ENCODE peak calls at places on chromosomes 5 and 9, in five cellular contexts. W is GM23338, I is upper lobe of right lung, K is adrenal gland, J is right atrium auricular region. O is an unnamed sample.

GRCh38 chr5:32312194-32312681 is 501 bp downstream of the MTMR12 start:
- DNase-seq in W (peak), K (peak), J (peak), I (peak), O (peak)

GRCh38 chr9:133981958-133982681 is 10.0 kb downstream of the VAV2 start:
- DNase-seq in J (no peak), W (peak), I (peak), K (no peak), O (no peak)

GRCh38 chr9:91220021-91220420 is 141.7 kb downstream of the AUH start:
- DNase-seq in W (no peak), J (no peak), I (no peak), K (no peak), O (no peak)

GRCh38 chr9:35749515-35750255 is 598 bp downstream of the RGP1 start:
- DNase-seq in I (peak), J (no peak), W (peak), K (no peak), O (no peak)

GRCh38 chr5:14075937-14076336 is 67.2 kb upstream of the TRIO start:
- DNase-seq in I (no peak), W (no peak), K (no peak), J (no peak), O (no peak)

GRCh38 chr5:14685757-14686156 is 21.2 kb downstream of the OTULIN start:
- DNase-seq in I (no peak), K (peak), W (peak), J (no peak), O (no peak)

GRCh38 chr5:153896117-153896516 is 142.6 kb downstream of the FAM114A2 start:
- DNase-seq in K (no peak), J (no peak), I (no peak), W (no peak), O (no peak)

GRCh38 chr5:61964199-61964598 is 341.8 kb upstream of the KIF2A start:
- DNase-seq in I (no peak), W (no peak), K (no peak), J (no peak), O (no peak)

GRCh38 chr5:159902444-159903121 is 13.7 kb upstream of the ADRA1B start:
- DNase-seq in W (no peak), K (no peak), I (no peak), J (no peak), O (no peak)

GRCh38 chr5:119282628-119283027 is 73.2 kb upstream of the TNFAIP8 start:
- DNase-seq in K (no peak), I (no peak), W (no peak), J (no peak), O (no peak)

GRCh38 chr9:15249042-15249818 is 57.8 kb downstream of the TTC39B start:
- DNase-seq in I (no peak), K (no peak), J (no peak), W (peak), O (no peak)

GRCh38 chr9:34123682-34124081 is 2.8 kb downstream of the DCAF12 start:
- DNase-seq in J (peak), W (no peak), K (peak), I (no peak), O (no peak)

GRCh38 chr9:137458194-137459146 is 664 bp downstream of the NSMF start:
- DNase-seq in I (peak), W (peak), K (peak), J (no peak), O (no peak)

GRCh38 chr5:174147551-174147950 is 102.0 kb downstream of the NSG2 start:
- DNase-seq in K (no peak), I (no peak), J (peak), W (no peak), O (no peak)

GRCh38 chr9:114087721-114088120 is 9.6 kb upstream of the AMBP start:
- DNase-seq in W (no peak), I (no peak), J (no peak), K (no peak), O (no peak)

GRCh38 chr9:129258124-129258822 is 80.2 kb upstream of the IER5L start:
- DNase-seq in J (peak), K (peak), W (peak), I (peak), O (peak)

GRCh38 chr5:137273511-137273910 is 225.6 kb downstream of the SPOCK1 start:
- DNase-seq in W (no peak), K (no peak), J (no peak), I (no peak), O (no peak)

GRCh38 chr5:142280066-142281011 is 44.5 kb downstream of the SPRY4 start:
- DNase-seq in K (peak), I (no peak), J (peak), W (peak), O (peak)

GRCh38 chr9:101465330-101465915 is 29.8 kb upstream of the ALDOB start:
- DNase-seq in K (peak), W (peak), I (no peak), J (no peak), O (no peak)

GRCh38 chr5:174056064-174056842 is 10.7 kb downstream of the NSG2 start:
- DNase-seq in I (no peak), J (no peak), K (no peak), W (peak), O (no peak)

GRCh38 chr5:68544091-68544655 is 328.6 kb downstream of the PIK3R1 start:
- DNase-seq in K (no peak), I (no peak), W (no peak), J (no peak), O (no peak)

GRCh38 chr9:93598647-93599241 is 22.4 kb downstream of the PHF2 start:
- DNase-seq in W (no peak), J (peak), I (no peak), K (no peak), O (peak)

GRCh38 chr5:179680780-179681411 is at the start of gene CBY3:
- DNase-seq in I (no peak), J (no peak), W (no peak), K (no peak), O (no peak)

GRCh38 chr9:114121445-114122151 is 22.5 kb upstream of the KIF12 start:
- DNase-seq in W (no peak), J (no peak), K (no peak), I (peak), O (no peak)

GRCh38 chr5:166961028-166961427 is 1330.4 kb upstream of the WWC1 start:
- DNase-seq in K (no peak), J (no peak), I (no peak), W (peak), O (no peak)
- TF ChIP-seq CTCF in K (no peak), J (no peak), I (no peak), W (peak), O (no peak)

DNA sequence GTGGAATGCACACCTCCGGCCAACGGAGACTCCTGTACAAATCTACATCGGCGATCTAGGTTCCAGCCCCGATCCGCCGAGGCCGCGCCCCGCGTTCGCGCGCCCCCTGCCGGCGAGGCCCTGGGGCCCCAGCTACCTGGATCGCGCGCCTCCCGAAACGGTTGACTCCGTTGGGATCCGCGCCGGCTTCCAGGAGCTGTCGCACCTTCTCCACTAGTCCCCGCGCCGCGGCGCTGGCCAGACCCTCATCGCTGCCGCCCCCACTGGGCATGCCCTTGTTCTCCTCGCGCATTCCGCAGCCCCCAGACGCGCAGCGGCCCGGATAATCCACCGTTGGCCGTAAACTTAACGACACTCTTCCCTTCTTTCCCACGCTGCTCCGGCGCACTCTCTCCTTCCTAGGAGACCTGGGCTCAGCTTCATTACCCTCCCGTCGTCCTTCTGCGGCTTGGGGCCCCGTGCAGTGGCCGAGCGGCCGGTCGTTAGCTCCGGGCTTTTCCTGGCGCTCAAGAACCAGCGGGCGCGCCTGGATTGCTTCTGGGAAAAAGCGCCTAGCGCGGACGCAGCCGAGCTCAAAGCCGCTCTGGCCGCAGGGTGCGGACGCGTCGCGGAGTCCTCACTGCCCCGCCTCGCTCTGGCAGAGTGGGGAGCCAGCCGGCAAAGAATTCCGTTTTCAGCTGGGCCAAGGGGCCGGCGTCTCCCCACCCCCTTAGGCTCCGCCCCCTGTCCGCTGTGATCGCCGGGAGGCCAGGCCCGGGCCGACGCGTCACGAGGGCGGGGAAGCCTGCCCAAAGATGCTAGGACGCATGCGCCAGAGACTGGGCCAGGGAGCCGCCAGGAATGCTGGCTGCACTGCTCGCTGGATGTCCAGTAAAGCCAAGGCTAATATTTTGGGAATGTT is at the start of gene CDKN2B:
- DNase-seq in I (peak), K (peak), W (peak), J (peak), O (peak)
- H3K4me3 ChIP-seq in I (peak), K (peak), W (peak), J (peak), O (peak)

DNA sequence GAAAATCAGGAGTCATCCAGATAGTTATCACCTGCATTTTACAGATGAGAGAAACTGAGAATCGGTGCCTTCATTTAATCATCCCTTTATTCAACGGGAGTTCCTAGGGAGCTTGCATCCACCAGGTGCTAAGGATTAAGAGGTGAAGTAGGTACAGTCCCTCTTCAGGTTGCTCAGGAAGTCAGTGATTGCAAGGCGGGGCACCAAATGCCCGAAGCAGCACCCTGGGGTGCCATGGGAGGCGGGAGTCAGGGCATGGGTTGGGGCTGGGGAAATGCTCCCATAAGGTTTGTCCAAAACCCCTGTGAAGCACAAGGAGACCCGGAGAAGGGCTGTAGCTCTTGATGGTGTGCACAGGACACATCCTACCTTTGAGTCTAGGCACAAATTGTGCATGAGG is 98.8 kb upstream of the KLF4 start:
- DNase-seq in J (no peak), K (no peak), I (no peak), W (no peak), O (no peak)
- H3K27ac ChIP-seq in J (peak), K (no peak), I (peak), W (no peak), O (peak)

GRCh38 chr5:78540335-78541057 is 108.1 kb downstream of the LHFPL2 start:
- DNase-seq in I (no peak), J (peak), W (no peak), K (peak), O (no peak)

GRCh38 chr5:78537406-78537805 is 111.2 kb downstream of the LHFPL2 start:
- DNase-seq in W (no peak), J (no peak), I (no peak), K (no peak), O (no peak)

GRCh38 chr5:78536797-78537196 is 111.8 kb downstream of the LHFPL2 start:
- DNase-seq in W (no peak), I (no peak), K (no peak), J (no peak), O (no peak)

GRCh38 chr5:78538240-78538850 is 110.2 kb downstream of the LHFPL2 start:
- DNase-seq in I (no peak), W (no peak), K (no peak), J (no peak), O (peak)

DNA sequence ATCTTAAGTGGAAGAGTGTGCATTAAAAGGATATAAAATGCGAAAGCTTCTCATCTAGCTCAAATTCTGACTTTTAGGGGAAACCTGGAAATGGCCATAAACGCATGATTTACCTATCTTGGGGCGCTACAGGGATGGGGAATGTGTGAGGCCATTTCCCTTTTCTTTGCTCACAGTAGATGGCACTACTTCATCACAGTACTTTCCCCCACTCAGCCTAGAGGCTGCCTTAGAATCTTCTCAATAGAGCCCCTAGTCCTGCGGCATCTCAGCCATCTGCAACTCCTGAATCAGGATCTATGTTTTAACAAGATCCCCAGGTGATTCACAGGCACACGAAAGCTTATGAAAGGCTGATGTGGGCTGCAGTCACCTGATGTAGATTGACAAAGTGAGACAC is 110.8 kb downstream of the LHFPL2 start:
- DNase-seq in J (no peak), I (no peak), W (peak), K (no peak), O (peak)
- TF ChIP-seq CTCF in J (no peak), I (peak), W (peak), K (peak), O (no peak)

DNA sequence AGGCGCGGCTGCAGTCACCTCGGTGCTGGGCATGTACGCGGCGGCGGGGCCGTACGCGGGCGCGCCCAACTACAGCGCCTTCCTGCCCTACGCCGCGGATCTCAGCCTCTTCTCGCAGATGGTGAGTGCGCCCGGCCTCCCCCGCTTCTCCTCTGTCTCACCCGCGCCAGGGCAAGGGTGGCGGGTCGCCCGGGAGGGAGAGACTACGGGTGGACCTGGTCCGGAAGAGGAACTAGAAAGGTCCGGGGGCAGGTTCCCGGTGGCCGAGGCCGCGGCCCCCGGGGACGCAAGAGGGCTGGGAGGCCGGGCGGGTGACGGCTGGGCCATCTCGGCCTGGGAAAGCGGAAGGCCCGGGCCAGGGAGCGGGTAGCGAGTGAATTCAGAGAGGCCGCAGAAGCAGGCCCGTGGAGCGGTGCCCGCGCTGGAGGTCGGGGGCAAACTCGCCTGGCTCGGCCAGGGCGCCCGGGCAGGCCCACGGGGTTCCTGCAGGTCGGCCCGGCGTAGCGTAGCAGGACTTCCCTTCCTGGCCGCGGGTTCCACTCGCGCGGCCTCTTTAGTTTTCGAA is 711 bp downstream of the IRX1 start:
- DNase-seq in J (no peak), W (peak), I (no peak), K (no peak), O (peak)
- H3K4me3 ChIP-seq in J (peak), W (peak), I (peak), K (no peak), O (peak)

GRCh38 chr9:26229324-26230054 is 551.2 kb upstream of the TUSC1 start:
- DNase-seq in W (no peak), J (no peak), K (no peak), I (no peak), O (no peak)
- H3K27ac ChIP-seq in W (no peak), J (no peak), K (no peak), I (no peak), O (no peak)

O was measured in coronary artery.